ENCODE peak calls at places on chromosomes 6 and 20, in six cellular contexts. S is heart left ventricle; F is CD4-positive, alpha-beta memory T cell; B is IMR-90; R is upper lobe of right lung; U is psoas muscle. C is an unnamed sample.

GRCh38 chr6:67030861-67031260 is 1323.8 kb upstream of the EYS start:
- DNase-seq in S (no peak), F (no peak), B (no peak), R (no peak), U (no peak), C (no peak)

GRCh38 chr6:79330723-79331122 is 96.2 kb upstream of the HMGN3 start:
- DNase-seq in S (no peak), F (no peak), B (no peak), R (no peak), U (no peak), C (no peak)

GRCh38 chr20:44733341-44734069 is 12.2 kb upstream of the KCNK15 start:
- DNase-seq in S (peak; percentile 63), F (no peak), B (peak; percentile 65), R (peak; percentile 79), U (peak; percentile 66), C (peak; percentile 20)

GRCh38 chr20:53162251-53162835 is 190.2 kb downstream of the TSHZ2 start:
- DNase-seq in S (no peak), F (no peak), B (peak; percentile 47), R (no peak), U (peak; percentile 64), C (no peak)

GRCh38 chr6:2498224-2498623 is 252.5 kb downstream of the MYLK4 start:
- DNase-seq in S (no peak), F (no peak), B (no peak), R (no peak), U (no peak), C (no peak)

GRCh38 chr6:127907960-127908640 is 7.2 kb upstream of the THEMIS start:
- DNase-seq in S (no peak), F (peak; percentile 43), B (no peak), R (no peak), U (no peak), C (no peak)

GRCh38 chr20:44702776-44703175 is 12.4 kb upstream of the CCN5 start:
- DNase-seq in S (peak; percentile 91), F (no peak), B (peak; percentile 91), R (peak; percentile 80), U (peak; percentile 92), C (no peak)

GRCh38 chr6:170524188-170524535 is 28.9 kb downstream of the PSMB1 start:
- DNase-seq in S (peak; percentile 43), F (no peak), B (no peak), R (no peak), U (peak; percentile 51), C (no peak)

GRCh38 chr20:13422637-13423036 is 201.6 kb downstream of the ISM1 start:
- DNase-seq in S (no peak), F (no peak), B (peak; percentile 11), R (no peak), U (no peak), C (no peak)

GRCh38 chr6:139944131-139944530 is 569.7 kb upstream of the CITED2 start:
- DNase-seq in S (no peak), F (no peak), B (no peak), R (no peak), U (no peak), C (no peak)

GRCh38 chr6:34100788-34101187 is 45.1 kb downstream of the GRM4 start:
- DNase-seq in S (no peak), F (no peak), B (no peak), R (no peak), U (no peak), C (no peak)

GRCh38 chr6:149614352-149614751 is 34.2 kb downstream of the KATNA1 start:
- DNase-seq in S (no peak), F (no peak), B (peak; percentile 41), R (no peak), U (no peak), C (no peak)

GRCh38 chr6:30835576-30835975 is 48.7 kb upstream of the DDR1 start:
- DNase-seq in S (no peak), F (no peak), B (no peak), R (no peak), U (no peak), C (no peak)

GRCh38 chr20:63835031-63835858 is 4.2 kb upstream of the ZBTB46 start:
- DNase-seq in S (peak; percentile 92), F (no peak), B (peak; percentile 99), R (peak; percentile 88), U (peak; percentile 87), C (no peak)

GRCh38 chr6:40894962-40895799 is 143.8 kb downstream of the UNC5CL start:
- DNase-seq in S (peak; percentile 61), F (no peak), B (peak; percentile 54), R (peak; percentile 76), U (peak; percentile 42), C (no peak)

GRCh38 chr6:156866181-156866862 is 89.1 kb downstream of the ARID1B start:
- DNase-seq in S (peak; percentile 32), F (no peak), B (peak; percentile 73), R (no peak), U (no peak), C (no peak)

GRCh38 chr20:35630636-35631035 is 15.0 kb downstream of the SPAG4 start:
- DNase-seq in S (no peak), F (no peak), B (no peak), R (no peak), U (no peak), C (no peak)

GRCh38 chr6:34383651-34384304 is 8.7 kb downstream of the NUDT3 start:
- DNase-seq in S (no peak), F (no peak), B (no peak), R (no peak), U (no peak), C (no peak)

GRCh38 chr20:55424446-55424845 is 580.9 kb downstream of the CBLN4 start:
- DNase-seq in S (no peak), F (no peak), B (no peak), R (no peak), U (no peak), C (no peak)

GRCh38 chr6:169999367-169999766 is 247.9 kb downstream of the ERMARD start:
- DNase-seq in S (no peak), F (no peak), B (no peak), R (no peak), U (no peak), C (no peak)

GRCh38 chr6:53800976-53801375 is 6.2 kb downstream of the LRRC1 start:
- DNase-seq in S (no peak), F (no peak), B (no peak), R (no peak), U (no peak), C (no peak)

GRCh38 chr20:48273843-48274242 is 488.6 kb upstream of the SULF2 start:
- DNase-seq in S (no peak), F (no peak), B (no peak), R (no peak), U (no peak), C (no peak)

GRCh38 chr6:38367231-38367630 is 272.5 kb downstream of the BTBD9 start:
- DNase-seq in S (no peak), F (no peak), B (peak; percentile 33), R (no peak), U (no peak), C (no peak)

GRCh38 chr6:38364775-38365174 is 275.0 kb downstream of the BTBD9 start:
- DNase-seq in S (no peak), F (no peak), B (peak; percentile 28), R (no peak), U (no peak), C (no peak)

DNA sequence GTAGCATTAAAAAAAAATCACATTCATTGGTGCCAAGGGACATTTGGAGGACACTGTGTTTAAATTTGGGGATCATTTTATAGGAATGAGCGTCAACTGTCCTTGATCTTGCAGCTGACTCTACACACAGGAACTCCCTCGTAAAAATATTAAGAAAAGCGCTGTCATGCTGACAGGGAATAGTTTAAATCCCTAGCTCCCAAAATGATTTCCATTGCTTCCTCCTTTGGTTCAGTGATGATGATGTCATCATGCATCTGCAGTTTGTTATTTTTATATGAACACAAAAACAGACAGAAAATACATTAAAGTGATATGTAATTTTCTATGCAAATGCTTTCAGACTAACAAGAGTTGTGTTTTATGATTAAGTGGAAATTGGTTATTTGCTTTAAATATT is 275.6 kb downstream of the BTBD9 start:
- DNase-seq in S (no peak), F (no peak), B (no peak), R (no peak), U (no peak), C (no peak)
- H3K4me3 ChIP-seq in S (no peak overlapping the region), F (no peak overlapping the region), B (no peak overlapping the region), R (no peak overlapping the region), U (no peak overlapping the region), C (no peak overlapping the region)

GRCh38 chr6:31899882-31900722 is 1.8 kb downstream of the ZBTB12 start:
- DNase-seq in S (no peak), F (peak; percentile 51), B (no peak), R (no peak), U (no peak), C (no peak)

GRCh38 chr6:31897612-31898199 is at the start of gene EHMT2:
- DNase-seq in S (peak; percentile 88), F (peak; percentile 87), B (peak; percentile 68), R (peak; percentile 93), U (peak; percentile 85), C (peak; percentile 65)

GRCh38 chr6:31900917-31901414 is 920 bp downstream of the ZBTB12 start:
- DNase-seq in S (no peak), F (peak; percentile 40), B (no peak), R (no peak), U (no peak), C (no peak)

GRCh38 chr6:31898200-31899011 is 908 bp upstream of the EHMT2 start:
- DNase-seq in S (no peak), F (peak; percentile 72), B (peak; percentile 35), R (no peak), U (no peak), C (peak; percentile 16)

GRCh38 chr6:31899215-31899614 is 1.7 kb upstream of the EHMT2 start:
- DNase-seq in S (no peak), F (no peak), B (no peak), R (no peak), U (no peak), C (no peak)
- H3K4me1 ChIP-seq in S (peaks cover 27% of the 10 kb centered on the region), F (peaks cover 42% of the 10 kb centered on the region), B (peaks cover 12% of the 10 kb centered on the region), R (peaks cover 31% of the 10 kb centered on the region), U (peaks cover 19% of the 10 kb centered on the region), C (peaks cover 22% of the 10 kb centered on the region)

DNA sequence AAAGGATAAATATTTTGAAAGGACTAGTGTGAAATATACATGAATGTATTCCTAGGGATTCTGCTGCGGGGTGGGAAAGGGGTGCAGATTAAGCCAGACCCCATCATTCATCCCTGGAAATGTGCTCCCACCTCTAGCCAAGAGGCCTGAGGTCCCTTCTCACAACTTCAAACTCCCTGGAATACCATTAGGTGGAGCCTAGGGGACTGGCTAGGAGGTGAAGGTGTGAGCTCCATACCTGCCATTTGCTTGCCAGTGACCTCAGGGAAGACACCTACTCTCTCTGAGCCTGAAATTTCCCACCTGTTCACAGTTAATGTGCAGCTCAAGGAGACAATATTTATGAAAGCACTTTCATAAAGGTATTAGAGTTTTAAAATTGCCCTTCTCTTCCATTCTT is 4.7 kb upstream of the CCN2 start:
- DNase-seq in S (no peak), F (no peak), B (no peak), R (no peak), U (no peak), C (no peak)
- H3K27ac ChIP-seq in S (no peak overlapping the region), F (no peak overlapping the region), B (peak overlapping the region; percentile 30), R (no peak overlapping the region), U (no peak overlapping the region), C (no peak overlapping the region)

DNA sequence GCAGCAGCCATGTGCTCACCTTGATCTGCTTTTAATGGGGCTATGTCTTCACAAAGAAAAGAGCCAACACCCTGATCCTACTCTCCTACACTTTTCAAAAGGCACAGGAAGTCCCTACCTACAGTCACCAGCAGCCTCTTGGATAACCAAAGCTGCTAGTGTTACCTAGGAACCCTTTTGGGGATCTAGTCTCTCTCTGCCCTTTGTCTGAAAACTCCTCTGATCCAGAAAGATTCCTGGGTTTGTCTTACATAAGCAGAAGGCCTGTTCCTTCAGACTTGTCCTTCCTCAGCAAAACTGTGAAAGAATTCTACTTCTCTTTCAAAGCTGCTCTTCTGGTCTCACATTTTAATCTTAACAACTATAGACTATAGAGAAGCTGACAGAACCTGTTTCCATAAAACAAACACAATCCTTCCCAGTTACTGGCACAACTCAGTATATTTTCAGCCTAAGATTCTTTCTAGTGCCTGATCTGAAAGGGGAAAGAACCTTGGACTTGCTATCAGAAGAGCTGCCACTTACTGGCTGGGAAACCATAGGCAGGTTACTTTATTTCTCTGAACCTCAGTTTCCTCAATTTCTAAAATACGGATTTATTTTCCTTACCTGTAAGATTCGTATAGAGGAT is 2.9 kb downstream of the PLAGL2 start:
- DNase-seq in S (no peak), F (no peak), B (no peak), R (no peak), U (no peak), C (no peak)
- H3K4me3 ChIP-seq in S (peak overlapping the region; percentile 99), F (no peak overlapping the region), B (no peak overlapping the region), R (peak overlapping the region; percentile 99), U (peak overlapping the region; percentile 91), C (no peak overlapping the region)